ENCODE peak calls at places on chromosomes 11 and 22, in eight cellular contexts. S is upper lobe of right lung; A is CD8-positive, alpha-beta T cell; W is Karpas-422; B is cardiac muscle cell; N is hepatocyte; E is CD8-positive, alpha-beta memory T cell; Z is colonic mucosa. Q is an unnamed sample.

GRCh38 chr11:22244986-22245592 is 52.2 kb downstream of the ANO5 start:
- DNase-seq in E (no peak), N (peak; percentile 68), A (peak; percentile 17), W (peak; percentile 77), Z (no peak), B (peak; percentile 66), S (no peak), Q (no peak)

GRCh38 chr11:88604255-88604654 is 266.7 kb upstream of the CTSC start:
- DNase-seq in S (no peak), N (no peak), Z (no peak), W (no peak), A (no peak), B (no peak), E (no peak), Q (no peak)

GRCh38 chr11:44208976-44209603 is 100.8 kb downstream of the ALX4 start:
- DNase-seq in E (no peak), Z (no peak), A (no peak), S (no peak), B (no peak), N (no peak), W (no peak), Q (no peak)

GRCh38 chr11:45096636-45097035 is 49.8 kb upstream of the PRDM11 start:
- DNase-seq in N (peak; percentile 3), E (no peak), W (no peak), A (no peak), B (no peak), S (no peak), Z (no peak), Q (no peak)

GRCh38 chr22:28514314-28514713 is 165.3 kb downstream of the TTC28 start:
- DNase-seq in B (no peak), E (no peak), S (no peak), N (no peak), A (no peak), Z (no peak), W (no peak), Q (no peak)

GRCh38 chr11:34234086-34234740 is 123.6 kb downstream of the ABTB2 start:
- DNase-seq in N (peak; percentile 78), W (peak; percentile 46), B (no peak), S (no peak), A (peak; percentile 89), Z (peak; percentile 86), E (peak; percentile 85), Q (peak; percentile 69)

GRCh38 chr11:79167510-79168188 is 273.2 kb downstream of the TENM4 start:
- DNase-seq in S (no peak), A (no peak), Z (no peak), E (no peak), W (no peak), N (no peak), B (no peak), Q (no peak)

GRCh38 chr22:26671317-26672059 is 14.1 kb downstream of the MIAT start:
- DNase-seq in E (peak; percentile 89), S (peak; percentile 72), W (peak; percentile 77), Z (peak; percentile 45), B (no peak), N (no peak), A (peak; percentile 82), Q (peak; percentile 59)

GRCh38 chr22:17258015-17258827 is 39.0 kb upstream of the ADA2 start:
- DNase-seq in A (peak; percentile 50), N (peak; percentile 83), Z (peak; percentile 78), B (peak; percentile 79), E (peak; percentile 56), W (peak; percentile 49), S (no peak), Q (no peak)

GRCh38 chr11:36069576-36070214 is 125.8 kb downstream of the LDLRAD3 start:
- DNase-seq in A (no peak), E (no peak), N (peak; percentile 23), B (peak; percentile 41), S (no peak), Z (no peak), W (peak; percentile 82), Q (no peak)

GRCh38 chr22:44407404-44408226 is 90.4 kb downstream of the RTL6 start:
- DNase-seq in A (no peak), B (no peak), W (no peak), E (peak; percentile 33), S (peak; percentile 34), Z (no peak), N (no peak), Q (no peak)

GRCh38 chr11:34263462-34264186 is 94.2 kb downstream of the ABTB2 start:
- DNase-seq in B (no peak), Z (peak; percentile 82), N (peak; percentile 82), A (no peak), E (no peak), W (no peak), S (peak; percentile 84), Q (no peak)

GRCh38 chr11:33713162-33713913 is 12.7 kb upstream of the C11orf91 start:
- DNase-seq in S (no peak), E (no peak), N (no peak), W (no peak), B (no peak), Z (no peak), A (no peak), Q (no peak)

GRCh38 chr22:16989915-16990314 is 18.1 kb downstream of the GAB4 start:
- DNase-seq in E (no peak), B (no peak), N (no peak), S (no peak), W (no peak), Z (no peak), A (no peak), Q (no peak)

GRCh38 chr11:33842236-33842915 is 49.5 kb downstream of the LMO2 start:
- DNase-seq in E (no peak), S (no peak), A (no peak), Z (no peak), W (no peak), B (no peak), N (no peak), Q (no peak)

GRCh38 chr11:488992-489391 is 18.1 kb downstream of the RNH1 start:
- DNase-seq in N (no peak), S (peak; percentile 63), A (no peak), B (no peak), E (peak; percentile 45), W (no peak), Z (peak; percentile 37), Q (no peak)

GRCh38 chr22:17814084-17814483 is 39.8 kb upstream of the BID start:
- DNase-seq in W (no peak), E (no peak), A (no peak), Z (no peak), N (no peak), B (no peak), S (no peak), Q (no peak)

GRCh38 chr11:119323532-119324033 is 6.7 kb upstream of the MCAM start:
- DNase-seq in N (peak; percentile 83), A (peak; percentile 75), B (peak; percentile 92), E (peak; percentile 83), Z (peak; percentile 84), W (peak; percentile 83), S (no peak), Q (peak; percentile 64)

GRCh38 chr11:104323841-104324240 is 159.9 kb upstream of the PDGFD start:
- DNase-seq in B (no peak), E (no peak), Z (no peak), W (no peak), S (no peak), N (no peak), A (no peak), Q (no peak)

GRCh38 chr11:73219396-73220285 is 1.6 kb downstream of the P2RY2 start:
- DNase-seq in A (no peak), W (no peak), S (peak; percentile 48), Z (no peak), E (no peak), B (no peak), N (no peak), Q (no peak)

DNA sequence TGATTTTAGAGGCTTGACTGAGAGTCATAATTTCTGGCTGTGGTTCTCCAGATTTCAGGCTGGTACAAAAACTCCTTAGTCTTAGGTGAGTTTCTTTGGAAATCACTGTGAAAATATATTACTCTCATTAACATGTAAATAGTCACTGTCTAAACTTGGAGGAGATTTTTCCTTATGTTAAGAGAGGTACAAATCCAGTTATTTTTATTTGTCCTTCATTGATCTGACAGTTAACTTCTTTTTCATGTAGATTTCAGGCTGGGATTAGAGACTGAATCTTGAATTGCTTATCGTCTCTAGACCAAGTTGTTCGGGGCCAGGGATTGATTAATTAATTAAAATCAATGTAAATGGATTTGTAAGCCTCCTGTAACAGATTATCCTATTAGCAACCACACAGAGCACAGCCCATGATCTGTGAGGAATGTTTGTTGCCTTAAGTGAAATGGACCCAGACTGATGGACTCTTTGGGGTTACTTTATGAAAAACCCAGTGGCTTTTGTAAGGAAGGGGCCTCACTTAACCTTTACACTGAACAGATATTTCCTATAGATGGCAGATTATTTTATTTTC is 21.1 kb downstream of the TEAD1 start:
- DNase-seq in S (no peak), Z (no peak), A (no peak), W (no peak), N (no peak), E (no peak), B (no peak), Q (no peak)
- H3K4me1 ChIP-seq in S (peaks cover 41% of the 10 kb centered on the region), Z (peaks cover 9% of the 10 kb centered on the region), A (peaks cover 5% of the 10 kb centered on the region), W (no peaks in the 10 kb centered on the region), N (peaks cover 66% of the 10 kb centered on the region), E (no peaks in the 10 kb centered on the region), B (peaks cover 56% of the 10 kb centered on the region), Q (no peaks in the 10 kb centered on the region)

GRCh38 chr11:61357233-61357893 is 4.3 kb downstream of the CYB561A3 start:
- DNase-seq in E (no peak), N (no peak), A (no peak), W (peak; percentile 92), Z (no peak), S (no peak), B (no peak), Q (no peak)
- H3K4me1 ChIP-seq in E (peaks cover 15% of the 10 kb centered on the region), N (no peaks in the 10 kb centered on the region), A (peaks cover 7% of the 10 kb centered on the region), W (peaks cover 49% of the 10 kb centered on the region), Z (peaks cover 7% of the 10 kb centered on the region), S (peaks cover 30% of the 10 kb centered on the region), B (peaks cover 9% of the 10 kb centered on the region), Q (peaks cover 6% of the 10 kb centered on the region)

GRCh38 chr11:94776351-94777321 is 8.5 kb downstream of the AMOTL1 start:
- DNase-seq in Z (no peak), W (no peak), B (no peak), S (no peak), E (no peak), A (no peak), N (no peak), Q (no peak)
- H3K4me1 ChIP-seq in Z (no peaks in the 10 kb centered on the region), W (no peaks in the 10 kb centered on the region), B (no peaks in the 10 kb centered on the region), S (peaks cover 65% of the 10 kb centered on the region), E (no peaks in the 10 kb centered on the region), A (no peaks in the 10 kb centered on the region), N (peaks cover 22% of the 10 kb centered on the region), Q (no peaks in the 10 kb centered on the region)

GRCh38 chr11:19868281-19868821 is 155.7 kb downstream of the NAV2 start:
- DNase-seq in N (peak; percentile 34), B (no peak), Z (no peak), W (no peak), S (no peak), A (no peak), E (no peak), Q (no peak)

GRCh38 chr11:19869466-19869865 is 156.8 kb downstream of the NAV2 start:
- DNase-seq in A (no peak), N (no peak), S (no peak), B (no peak), Z (no peak), E (no peak), W (no peak), Q (no peak)

GRCh38 chr11:19867064-19867463 is 154.4 kb downstream of the NAV2 start:
- DNase-seq in B (no peak), S (no peak), Z (no peak), W (no peak), E (no peak), A (no peak), N (no peak), Q (no peak)

GRCh38 chr11:19869946-19870589 is 157.4 kb downstream of the NAV2 start:
- DNase-seq in N (no peak), E (no peak), A (no peak), Z (no peak), S (no peak), W (no peak), B (no peak), Q (no peak)

GRCh38 chr11:19868871-19869270 is 156.2 kb downstream of the NAV2 start:
- DNase-seq in B (no peak), Z (no peak), S (no peak), A (no peak), W (no peak), N (no peak), E (no peak), Q (no peak)
- H3K4me1 ChIP-seq in B (peaks cover 8% of the 10 kb centered on the region), Z (no peaks in the 10 kb centered on the region), S (no peaks in the 10 kb centered on the region), A (no peaks in the 10 kb centered on the region), W (no peaks in the 10 kb centered on the region), N (peaks cover 21% of the 10 kb centered on the region), E (no peaks in the 10 kb centered on the region), Q (no peaks in the 10 kb centered on the region)